ENCODE peak calls at places on chromosomes 16 and 17, in eight cellular contexts. F is brain microvascular endothelial cell, O is endodermal cell, N is DND-41, R is left lung, L is lung, B is heart left ventricle, U is breast epithelium. A is an unnamed sample.
A peak's percentile ranks its signal among the peaks of the same experiment; 100 is the strongest.

GRCh38 chr17:50207318-50207717 is 5.9 kb upstream of the COL1A1 start:
- DNase-seq in F (no peak), O (no peak), N (no peak), R (no peak), L (no peak), B (no peak), U (no peak), A (no peak)

GRCh38 chr16:89217388-89218191 is at the start of gene ZNF778:
- DNase-seq in F (peak; percentile 56), O (peak; percentile 91), N (peak; percentile 80), R (peak; percentile 95), L (peak; percentile 80), B (peak; percentile 84), U (peak; percentile 76), A (peak; percentile 69)

GRCh38 chr16:19502395-19503131 is 19.3 kb downstream of the GDE1 start:
- DNase-seq in F (peak; percentile 66), O (peak; percentile 93), N (peak; percentile 71), R (no peak), L (peak; percentile 76), B (peak; percentile 63), U (peak; percentile 41), A (peak; percentile 71)

GRCh38 chr16:8407351-8407750 is 183.0 kb downstream of the TMEM114 start:
- DNase-seq in F (no peak), O (no peak), N (no peak), R (no peak), L (no peak), B (no peak), U (no peak), A (no peak)

GRCh38 chr17:38601539-38602351 is 4.0 kb downstream of the SRCIN1 start:
- DNase-seq in F (no peak), O (peak; percentile 89), N (peak; percentile 22), R (no peak), L (no peak), B (no peak), U (no peak), A (no peak)

GRCh38 chr17:32275060-32276042 is 9.7 kb downstream of the RHBDL3 start:
- DNase-seq in F (peak; percentile 86), O (peak; percentile 95), N (no peak), R (peak; percentile 82), L (no peak), B (peak; percentile 73), U (no peak), A (peak; percentile 73)

GRCh38 chr16:65519402-65519801 is 397.5 kb upstream of the CDH11 start:
- DNase-seq in F (no peak), O (no peak), N (no peak), R (no peak), L (no peak), B (no peak), U (no peak), A (no peak)

GRCh38 chr17:75067856-75068255 is 19.9 kb upstream of the SLC16A5 start:
- DNase-seq in F (no peak), O (no peak), N (peak; percentile 86), R (peak; percentile 9), L (no peak), B (no peak), U (no peak), A (no peak)

GRCh38 chr17:73643012-73643845 is 1.0 kb downstream of the SDK2 start:
- DNase-seq in F (no peak), O (peak; percentile 90), N (no peak), R (peak; percentile 80), L (no peak), B (no peak), U (no peak), A (peak; percentile 25)

GRCh38 chr17:48484850-48485249 is 46.0 kb downstream of the HOXB1 start:
- DNase-seq in F (no peak), O (no peak), N (no peak), R (no peak), L (no peak), B (no peak), U (no peak), A (peak; percentile 86)

GRCh38 chr17:69450857-69451410 is 36.4 kb downstream of the MAP2K6 start:
- DNase-seq in F (peak; percentile 12), O (peak; percentile 55), N (no peak), R (no peak), L (no peak), B (no peak), U (no peak), A (no peak)

GRCh38 chr17:45668316-45668715 is 115.8 kb upstream of the CRHR1 start:
- DNase-seq in F (no peak), O (no peak), N (no peak), R (no peak), L (no peak), B (no peak), U (no peak), A (no peak)

GRCh38 chr17:58285422-58285810 is 4.7 kb upstream of the MPO start:
- DNase-seq in F (no peak), O (no peak), N (no peak), R (no peak), L (no peak), B (no peak), U (no peak), A (no peak)

GRCh38 chr16:69465083-69465721 is 40.8 kb downstream of the CYB5B start:
- DNase-seq in F (peak; percentile 35), O (no peak), N (no peak), R (no peak), L (no peak), B (no peak), U (no peak), A (no peak)

GRCh38 chr16:88385831-88386815 is 3.4 kb downstream of the ZNF469 start:
- DNase-seq in F (no peak), O (no peak), N (no peak), R (peak; percentile 44), L (no peak), B (peak; percentile 11), U (no peak), A (no peak)

DNA sequence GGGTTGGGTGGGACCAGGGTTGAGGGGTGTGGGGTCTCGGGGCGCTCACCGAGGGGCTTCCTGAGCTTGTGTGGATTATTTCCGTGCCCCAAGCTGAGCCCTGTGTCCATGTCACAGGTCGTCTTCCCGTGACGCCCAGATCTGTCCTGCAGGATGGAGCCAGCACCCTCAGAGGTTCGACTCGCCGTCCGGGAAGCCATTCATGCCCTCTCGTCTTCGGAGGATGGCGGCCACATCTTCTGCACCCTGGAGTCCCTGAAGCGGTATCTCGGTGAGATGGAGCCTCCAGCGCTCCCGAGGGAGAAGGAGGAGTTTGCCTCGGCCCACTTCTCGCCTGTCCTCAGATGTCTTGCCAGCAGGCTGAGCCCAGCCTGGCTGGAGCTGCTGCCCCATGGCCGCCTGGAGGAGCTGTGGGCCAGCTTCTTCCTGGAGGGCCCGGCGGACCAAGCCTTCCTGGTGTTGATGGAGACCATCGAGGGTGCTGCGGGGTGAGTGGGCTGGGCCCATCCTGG is 1.0 kb downstream of the TELO2 start:
- DNase-seq in F (peak; percentile 66), O (peak; percentile 84), N (no peak), R (peak; percentile 79), L (no peak), B (peak; percentile 82), U (no peak), A (peak; percentile 34)
- TF ChIP-seq CTCF in F (peak; percentile 84), O (peak; percentile 63), N (no peak), R (no peak), L (peak; percentile 13), B (peak; percentile 73), U (peak; percentile 14), A (peak; percentile 66)

DNA sequence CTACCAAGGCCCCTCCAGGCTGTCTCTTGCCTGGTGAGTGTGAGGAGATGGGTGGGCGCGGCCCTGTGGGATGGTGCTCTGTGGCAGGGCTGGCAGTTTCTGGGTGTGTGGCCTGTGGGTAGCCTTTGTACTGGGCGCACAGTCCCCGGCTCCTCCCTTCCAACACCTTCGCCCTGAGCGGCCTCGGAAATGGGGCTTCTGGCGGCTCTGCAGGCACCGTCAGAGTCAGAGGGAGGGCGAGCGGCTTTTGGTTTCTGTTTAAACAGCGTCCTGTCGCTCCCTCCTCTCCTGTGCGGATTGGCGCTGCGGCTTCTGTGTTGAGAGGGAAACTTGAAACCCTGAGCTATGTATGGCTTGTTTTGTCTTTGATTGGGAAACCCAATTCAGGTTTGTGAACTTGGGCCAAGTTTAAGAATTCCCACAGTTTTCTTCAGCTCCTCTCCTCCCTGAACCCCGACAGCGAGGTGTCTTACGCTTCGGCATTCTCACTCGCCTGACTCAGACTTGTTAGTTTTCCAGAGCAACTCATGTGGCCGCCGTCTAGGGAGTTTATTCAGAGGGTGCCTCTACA is 8.3 kb upstream of the ZNF750 start:
- DNase-seq in F (peak; percentile 20), O (no peak), N (peak; percentile 87), R (peak; percentile 89), L (peak; percentile 81), B (no peak), U (peak; percentile 63), A (peak; percentile 88)
- H3K4me3 ChIP-seq in F (peak overlapping the region; percentile 20), O (no peak overlapping the region), N (peak overlapping the region; percentile 45), R (no peak overlapping the region), L (no peak overlapping the region), B (peak overlapping the region; percentile 50), U (peak overlapping the region; percentile 57), A (peak overlapping the region; percentile 28)

GRCh38 chr16:75432828-75433731 is at the start of gene CFDP1:
- DNase-seq in F (peak; percentile 89), O (peak; percentile 98), N (peak; percentile 95), R (peak; percentile 98), L (peak; percentile 96), B (peak; percentile 98), U (peak; percentile 95), A (peak; percentile 83)
- TF ChIP-seq CTCF in F (no peak), O (no peak), N (no peak), R (no peak), L (no peak), B (no peak), U (no peak), A (no peak)

GRCh38 chr17:18859256-18859655 is 1.3 kb downstream of the PRPSAP2 start:
- DNase-seq in F (peak; percentile 58), O (peak; percentile 47), N (no peak), R (no peak), L (no peak), B (no peak), U (no peak), A (peak; percentile 47)

GRCh38 chr17:18857864-18858566 is at the start of gene PRPSAP2:
- DNase-seq in F (peak; percentile 82), O (peak; percentile 100), N (peak; percentile 98), R (peak; percentile 100), L (peak; percentile 96), B (peak; percentile 98), U (peak; percentile 92), A (peak; percentile 84)

GRCh38 chr17:18860161-18860972 is 2.4 kb downstream of the PRPSAP2 start:
- DNase-seq in F (no peak), O (peak; percentile 15), N (no peak), R (no peak), L (no peak), B (no peak), U (no peak), A (peak; percentile 54)

GRCh38 chr17:18855831-18856624 is 1.9 kb upstream of the PRPSAP2 start:
- DNase-seq in F (peak; percentile 93), O (peak; percentile 99), N (peak; percentile 92), R (peak; percentile 89), L (peak; percentile 95), B (peak; percentile 96), U (peak; percentile 95), A (peak; percentile 92)

DNA sequence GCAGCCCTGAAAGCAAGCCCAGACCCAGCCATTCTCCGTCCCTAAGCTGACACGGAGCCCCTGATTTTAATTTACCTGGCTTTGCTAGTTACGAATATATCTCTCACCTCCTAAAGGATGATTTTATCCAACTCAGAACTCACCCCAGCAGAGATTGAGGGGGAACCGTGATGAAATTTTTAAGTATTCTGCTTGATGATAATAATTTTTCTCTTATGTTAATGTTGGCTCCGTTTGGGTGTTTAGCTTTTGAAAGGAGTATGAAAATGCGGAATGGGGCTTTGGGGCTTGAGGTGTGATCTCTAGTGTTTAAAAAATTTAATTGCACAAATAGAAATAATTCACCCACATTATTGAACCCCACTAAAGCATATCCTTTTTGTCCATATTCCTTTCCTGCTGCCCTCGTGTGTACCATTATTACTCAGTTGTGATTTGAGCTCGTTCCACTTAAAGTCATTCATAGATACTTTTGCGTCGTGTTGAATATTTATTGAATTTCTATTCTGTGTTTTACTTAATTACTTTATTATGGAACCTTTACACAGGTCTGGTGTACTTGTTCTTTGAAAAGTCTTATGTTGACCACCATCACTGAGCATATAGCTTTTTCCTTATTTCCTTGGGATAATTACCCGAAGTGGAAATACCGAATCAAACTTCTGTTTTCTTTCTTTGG is 775 bp downstream of the PRPSAP2 start:
- DNase-seq in F (no peak), O (no peak), N (no peak), R (no peak), L (no peak), B (no peak), U (no peak), A (peak; percentile 14)
- H3K4me3 ChIP-seq in F (peak overlapping the region; percentile 71), O (peak overlapping the region; percentile 88), N (peak overlapping the region; percentile 69), R (peak overlapping the region; percentile 64), L (peak overlapping the region; percentile 76), B (peak overlapping the region; percentile 87), U (peak overlapping the region; percentile 87), A (peak overlapping the region; percentile 72)